ENCODE peak calls at places on chromosome 14, in eight cellular contexts. B is OCI-LY7, G is PC-3, N is hepatocyte, L is GM23338, P is MM.1S, C is neural progenitor cell, R is HCT116. S is an unnamed sample.

GRCh38 chr14:35965425-35965824 is 139.3 kb downstream of the BRMS1L start:
- DNase-seq in P (no peak), N (no peak), R (no peak), L (peak), C (peak), B (no peak), G (no peak), S (no peak)

GRCh38 chr14:104724407-104724980 is 465 bp downstream of the ADSS1 start:
- DNase-seq in G (no peak), C (no peak), R (no peak), P (no peak), B (no peak), N (no peak), L (peak), S (peak)

GRCh38 chr14:34906287-34906686 is 31.1 kb upstream of the BAZ1A start:
- DNase-seq in R (no peak), N (no peak), L (no peak), G (no peak), B (no peak), P (no peak), C (no peak), S (no peak)

GRCh38 chr14:76904100-76904739 is 78.0 kb downstream of the LRRC74A start:
- DNase-seq in R (no peak), L (no peak), N (peak), P (no peak), G (peak), C (no peak), B (no peak), S (peak)

GRCh38 chr14:104341532-104342434 is 203.4 kb downstream of the KIF26A start:
- DNase-seq in C (peak), R (peak), G (peak), N (peak), B (peak), P (peak), L (peak), S (peak)

GRCh38 chr14:21191809-21192446 is 36.1 kb upstream of the OR5AU1 start:
- DNase-seq in C (peak), N (peak), P (peak), G (peak), B (peak), L (peak), R (peak), S (peak)

GRCh38 chr14:61720302-61720677 is 25.0 kb downstream of the HIF1A start:
- DNase-seq in R (no peak), G (peak), P (no peak), L (no peak), C (no peak), N (peak), B (peak), S (peak)

GRCh38 chr14:89225607-89226006 is 191.4 kb downstream of the FOXN3 start:
- DNase-seq in R (no peak), P (no peak), G (no peak), C (no peak), B (no peak), N (no peak), L (no peak), S (no peak)

GRCh38 chr14:101843665-101844064 is 82.2 kb downstream of the PPP2R5C start:
- DNase-seq in G (peak), R (no peak), N (no peak), C (no peak), L (peak), P (peak), B (peak), S (no peak)

GRCh38 chr14:68539311-68539737 is 253.5 kb downstream of the ZFP36L1 start:
- DNase-seq in L (peak), C (peak), R (no peak), G (no peak), B (no peak), N (no peak), P (no peak), S (no peak)

GRCh38 chr14:60657609-60657983 is 8.3 kb upstream of the SIX1 start:
- DNase-seq in N (peak), P (no peak), B (peak), G (no peak), L (peak), R (no peak), C (peak), S (no peak)

GRCh38 chr14:53093206-53093605 is 59.9 kb downstream of the DDHD1 start:
- DNase-seq in B (no peak), G (no peak), C (no peak), L (no peak), R (no peak), P (no peak), N (no peak), S (peak)

GRCh38 chr14:77026930-77027537 is 1.5 kb downstream of the IRF2BPL start:
- DNase-seq in G (peak), R (no peak), B (peak), N (peak), L (peak), C (peak), P (no peak), S (peak)

GRCh38 chr14:84084056-84084590 is 1445.8 kb upstream of the FLRT2 start:
- DNase-seq in G (no peak), N (no peak), L (peak), R (no peak), C (no peak), P (no peak), B (no peak), S (no peak)

GRCh38 chr14:65069874-65070709 is 32.2 kb downstream of the MAX start:
- DNase-seq in B (no peak), C (no peak), R (no peak), P (peak), L (no peak), G (peak), N (peak), S (no peak)

GRCh38 chr14:97995038-97995437 is 1197.9 kb downstream of the VRK1 start:
- DNase-seq in L (no peak), R (no peak), G (no peak), C (no peak), P (no peak), N (no peak), B (no peak), S (no peak)

GRCh38 chr14:64137657-64138290 is 156.4 kb downstream of the ESR2 start:
- DNase-seq in L (peak), P (no peak), R (no peak), B (peak), G (peak), C (peak), N (peak), S (peak)

GRCh38 chr14:37203423-37203822 is 5.7 kb downstream of the MIPOL1 start:
- DNase-seq in G (no peak), N (no peak), R (no peak), L (no peak), P (no peak), B (no peak), C (no peak), S (no peak)

GRCh38 chr14:50532502-50533313 is at the start of gene MAP4K5:
- DNase-seq in N (peak), C (peak), P (peak), B (peak), R (peak), L (peak), G (peak), S (peak)

GRCh38 chr14:50533314-50533705 is 941 bp upstream of the MAP4K5 start:
- DNase-seq in R (no peak), B (peak), C (no peak), G (no peak), P (peak), N (no peak), L (no peak), S (no peak)

GRCh38 chr14:50531595-50532501 is 521 bp downstream of the MAP4K5 start:
- DNase-seq in R (no peak), C (peak), N (peak), G (peak), L (peak), P (peak), B (peak), S (peak)

GRCh38 chr14:50534998-50535397 is 2.6 kb upstream of the MAP4K5 start:
- DNase-seq in C (no peak), G (no peak), P (no peak), B (no peak), R (no peak), N (no peak), L (no peak), S (no peak)

GRCh38 chr14:50533806-50534205 is 1.4 kb upstream of the MAP4K5 start:
- DNase-seq in G (peak), N (no peak), B (no peak), C (no peak), R (no peak), P (no peak), L (no peak), S (peak)
- TF ChIP-seq EZH2phosphoT487 in G (no peak), N (no peak), B (no peak), C (no peak), R (no peak), P (no peak), L (no peak), S (no peak)

GRCh38 chr14:73492661-73493060 is 1.9 kb downstream of the RIOX1 start:
- DNase-seq in N (no peak), B (no peak), L (no peak), C (no peak), P (no peak), G (no peak), R (no peak), S (no peak)
- H3K4me3 ChIP-seq in N (no peak), B (peak), L (peak), C (peak), P (no peak), G (peak), R (no peak), S (peak)

GRCh38 chr14:99564256-99564902 is 39.6 kb downstream of the CCDC85C start:
- DNase-seq in N (peak), L (no peak), R (no peak), G (peak), P (no peak), B (no peak), C (no peak), S (peak)
- TF ChIP-seq EZH2phosphoT487 in N (no peak), L (no peak), R (no peak), G (no peak), P (no peak), B (no peak), C (no peak), S (no peak)

DNA sequence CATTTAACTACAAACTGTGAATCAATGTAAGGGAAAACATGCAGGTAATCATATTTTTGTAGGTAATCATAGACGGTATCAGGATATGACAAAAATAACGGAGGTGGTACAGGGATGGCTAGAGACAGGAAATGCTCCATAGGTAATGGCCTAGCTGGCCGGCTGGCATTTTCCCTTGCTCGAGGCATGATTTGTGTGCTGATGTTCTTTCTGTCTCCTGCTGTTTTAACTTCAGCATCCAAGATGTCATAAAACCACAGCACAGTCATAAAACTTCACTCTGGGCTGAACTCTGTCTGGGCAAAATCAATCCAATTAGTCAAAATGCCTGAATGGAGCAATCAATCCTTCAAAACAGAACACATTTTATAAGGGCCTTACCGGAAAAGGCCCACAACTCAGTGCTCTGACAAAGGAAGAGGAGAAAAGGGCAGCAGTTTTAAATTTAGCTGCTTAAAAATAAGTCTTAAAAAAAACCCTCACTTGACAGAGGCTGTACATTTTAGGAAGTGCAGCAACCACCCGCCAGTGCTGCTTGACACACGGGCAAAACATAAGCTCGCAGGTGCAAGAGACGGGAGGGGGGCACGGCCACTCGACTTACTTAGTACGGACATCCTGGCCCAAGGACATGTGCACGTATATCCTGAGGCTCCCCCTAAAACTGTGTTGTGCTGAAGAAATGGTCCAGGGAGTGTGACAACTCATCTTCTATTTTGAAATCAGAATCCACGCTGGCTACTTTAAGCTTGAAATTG is 40.5 kb upstream of the GPR68 start:
- DNase-seq in B (peak), R (no peak), L (no peak), N (no peak), C (no peak), P (no peak), G (no peak), S (peak)
- H3K4me3 ChIP-seq in B (peak), R (no peak), L (no peak), N (no peak), C (no peak), P (no peak), G (no peak), S (no peak)

GRCh38 chr14:99181804-99182520 is 90.0 kb downstream of the BCL11B start:
- DNase-seq in B (no peak), R (no peak), L (no peak), C (no peak), N (no peak), G (no peak), P (no peak), S (no peak)
- TF ChIP-seq EZH2phosphoT487 in B (no peak), R (no peak), L (no peak), C (no peak), N (no peak), G (no peak), P (no peak), S (no peak)

GRCh38 chr14:55038708-55039107 is 11.7 kb downstream of the SOCS4 start:
- DNase-seq in C (no peak), P (no peak), R (no peak), L (no peak), N (no peak), B (no peak), G (peak), S (no peak)
- H3K4me3 ChIP-seq in C (no peak), P (no peak), R (no peak), L (no peak), N (no peak), B (no peak), G (no peak), S (no peak)

GRCh38 chr14:102857444-102857843 is 65.0 kb upstream of the AMN start:
- DNase-seq in C (no peak), R (no peak), B (no peak), P (no peak), L (no peak), N (no peak), G (no peak), S (no peak)
- TF ChIP-seq EZH2phosphoT487 in C (no peak), R (no peak), B (no peak), P (no peak), L (no peak), N (no peak), G (no peak), S (no peak)

GRCh38 chr14:70987042-70987441 is 79.8 kb downstream of the PCNX1 start:
- DNase-seq in B (no peak), G (no peak), C (no peak), P (no peak), R (no peak), L (no peak), N (no peak), S (no peak)
- H3K4me3 ChIP-seq in B (no peak), G (no peak), C (no peak), P (no peak), R (no peak), L (no peak), N (no peak), S (no peak)